ENCODE peak calls at places on chromosomes 11 and 22, in four cellular contexts. One of them, this sample, is unnamed. For H3K79me1 and H3K36me3, the result is how much of the 10 kb centered on the place peaks cover.

GRCh38 chr11:74815966-74816365 is 67.3 kb downstream of the RNF169 start:
- DNase-seq in IMR-90: no peak
- DNase-seq in neuronal stem cell: peak
- DNase-seq in mesendoderm: peak
- DNase-seq in this sample: no peak

GRCh38 chr11:19577391-19577831 is 135.2 kb upstream of the NAV2 start:
- DNase-seq in IMR-90: no peak
- DNase-seq in neuronal stem cell: no peak
- DNase-seq in mesendoderm: peak
- DNase-seq in this sample: peak

GRCh38 chr22:36184433-36185035 is 17.1 kb downstream of the APOL4 start:
- DNase-seq in IMR-90: no peak
- DNase-seq in neuronal stem cell: no peak
- DNase-seq in mesendoderm: no peak
- DNase-seq in this sample: no peak

GRCh38 chr22:41469218-41469851 is 418 bp downstream of the ACO2 start:
- DNase-seq in IMR-90: no peak
- DNase-seq in neuronal stem cell: no peak
- DNase-seq in mesendoderm: peak
- DNase-seq in this sample: no peak

GRCh38 chr11:82790723-82791487 is 57.2 kb upstream of the FAM181B start:
- DNase-seq in IMR-90: no peak
- DNase-seq in neuronal stem cell: no peak
- DNase-seq in mesendoderm: peak
- DNase-seq in this sample: no peak

GRCh38 chr11:31412946-31413345 is 43.3 kb downstream of the DNAJC24 start:
- DNase-seq in IMR-90: peak
- DNase-seq in neuronal stem cell: no peak
- DNase-seq in mesendoderm: no peak
- DNase-seq in this sample: peak

GRCh38 chr11:73221996-73222395 is 3.9 kb downstream of the P2RY2 start:
- DNase-seq in IMR-90: no peak
- DNase-seq in neuronal stem cell: no peak
- DNase-seq in mesendoderm: no peak
- DNase-seq in this sample: no peak

GRCh38 chr11:46676436-46677158 is 23.8 kb downstream of the ARHGAP1 start:
- DNase-seq in IMR-90: no peak
- DNase-seq in neuronal stem cell: no peak
- DNase-seq in mesendoderm: no peak
- DNase-seq in this sample: no peak

GRCh38 chr11:45774023-45774655 is 30.8 kb upstream of the SLC35C1 start:
- DNase-seq in IMR-90: no peak
- DNase-seq in neuronal stem cell: no peak
- DNase-seq in mesendoderm: no peak
- DNase-seq in this sample: no peak

GRCh38 chr11:7592706-7593105 is 78.9 kb downstream of the PPFIBP2 start:
- DNase-seq in IMR-90: peak
- DNase-seq in neuronal stem cell: no peak
- DNase-seq in mesendoderm: no peak
- DNase-seq in this sample: peak

GRCh38 chr11:79940165-79940564 is 499.3 kb upstream of the TENM4 start:
- DNase-seq in IMR-90: peak
- DNase-seq in neuronal stem cell: no peak
- DNase-seq in mesendoderm: peak
- DNase-seq in this sample: no peak

GRCh38 chr11:14582835-14583234 is 60.8 kb upstream of the PDE3B start:
- DNase-seq in IMR-90: no peak
- DNase-seq in neuronal stem cell: no peak
- DNase-seq in mesendoderm: no peak
- DNase-seq in this sample: no peak

GRCh38 chr11:14587203-14587602 is 56.4 kb upstream of the PDE3B start:
- DNase-seq in IMR-90: no peak
- DNase-seq in neuronal stem cell: no peak
- DNase-seq in mesendoderm: no peak
- DNase-seq in this sample: no peak

GRCh38 chr11:14584595-14584994 is 59.0 kb upstream of the PDE3B start:
- DNase-seq in IMR-90: no peak
- DNase-seq in neuronal stem cell: no peak
- DNase-seq in mesendoderm: peak
- DNase-seq in this sample: no peak

GRCh38 chr11:14583252-14584105 is 60.1 kb upstream of the PDE3B start:
- DNase-seq in IMR-90: no peak
- DNase-seq in neuronal stem cell: no peak
- DNase-seq in mesendoderm: no peak
- DNase-seq in this sample: no peak

DNA sequence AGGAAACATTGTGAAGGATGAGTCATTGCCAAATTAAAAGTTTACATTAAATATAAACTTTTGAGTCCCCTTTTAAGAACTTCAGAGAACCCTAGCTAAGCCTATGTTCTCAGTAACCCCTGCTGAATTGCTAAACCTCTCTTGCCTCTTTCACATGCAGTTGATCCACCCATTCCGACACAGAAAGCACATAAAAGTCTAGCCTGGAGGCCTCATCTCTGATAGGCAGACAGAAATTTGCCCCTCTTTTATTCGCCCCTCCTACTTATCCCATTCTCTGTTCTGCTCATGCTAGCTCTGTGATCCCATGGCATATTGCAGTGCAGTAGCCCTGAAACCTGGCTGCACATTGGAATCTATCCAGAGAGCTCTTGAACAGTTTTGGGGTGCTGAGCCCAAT is 58.2 kb upstream of the PDE3B start:
- DNase-seq in IMR-90: no peak
- DNase-seq in neuronal stem cell: no peak
- DNase-seq in mesendoderm: no peak
- DNase-seq in this sample: no peak
- H3K79me1 ChIP-seq in IMR-90: under half
- H3K79me1 ChIP-seq in neuronal stem cell: under half
- H3K79me1 ChIP-seq in mesendoderm: under half
- H3K79me1 ChIP-seq in this sample: under half

GRCh38 chr11:3120071-3120792 is 44.9 kb downstream of the OSBPL5 start:
- DNase-seq in IMR-90: no peak
- DNase-seq in neuronal stem cell: no peak
- DNase-seq in mesendoderm: no peak
- DNase-seq in this sample: no peak

GRCh38 chr11:3123316-3123715 is 41.8 kb downstream of the OSBPL5 start:
- DNase-seq in IMR-90: no peak
- DNase-seq in neuronal stem cell: no peak
- DNase-seq in mesendoderm: no peak
- DNase-seq in this sample: no peak

GRCh38 chr11:3121931-3122774 is 43.0 kb downstream of the OSBPL5 start:
- DNase-seq in IMR-90: no peak
- DNase-seq in neuronal stem cell: no peak
- DNase-seq in mesendoderm: no peak
- DNase-seq in this sample: no peak

GRCh38 chr11:3122775-3123201 is 42.3 kb downstream of the OSBPL5 start:
- DNase-seq in IMR-90: no peak
- DNase-seq in neuronal stem cell: no peak
- DNase-seq in mesendoderm: no peak
- DNase-seq in this sample: no peak

GRCh38 chr11:3121416-3121815 is 43.7 kb downstream of the OSBPL5 start:
- DNase-seq in IMR-90: no peak
- DNase-seq in neuronal stem cell: no peak
- DNase-seq in mesendoderm: no peak
- DNase-seq in this sample: no peak
- H3K36me3 ChIP-seq in IMR-90: under half
- H3K36me3 ChIP-seq in neuronal stem cell: under half
- H3K36me3 ChIP-seq in mesendoderm: under half
- H3K36me3 ChIP-seq in this sample: half or more

DNA sequence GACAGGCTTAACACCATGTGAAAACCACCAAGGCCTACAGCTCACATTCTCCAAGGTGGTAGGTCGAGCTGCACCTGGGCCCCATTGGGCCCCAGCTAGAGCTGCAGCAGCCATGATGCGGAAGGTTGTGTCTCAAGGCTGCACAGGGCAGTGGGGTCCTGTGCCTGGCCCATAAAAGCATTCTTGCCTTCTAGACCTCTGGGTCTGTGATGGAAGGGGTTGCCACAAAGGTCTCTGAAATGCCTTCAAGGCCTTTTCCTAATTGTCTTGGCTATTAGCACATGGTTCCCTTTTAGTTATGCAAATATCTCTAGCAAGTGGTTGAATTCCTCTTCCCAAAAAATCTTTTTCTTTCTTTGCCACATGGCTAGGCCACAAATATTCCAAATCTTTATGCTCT is 52.5 kb upstream of the C11orf58 start:
- DNase-seq in IMR-90: no peak
- DNase-seq in neuronal stem cell: no peak
- DNase-seq in mesendoderm: peak
- DNase-seq in this sample: no peak
- H2BK15ac ChIP-seq in IMR-90: no peak
- H2BK15ac ChIP-seq in neuronal stem cell: no peak
- H2BK15ac ChIP-seq in mesendoderm: no peak
- H2BK15ac ChIP-seq in this sample: no peak

GRCh38 chr11:118909619-118910308 is 16.0 kb downstream of the BCL9L start:
- DNase-seq in IMR-90: no peak
- DNase-seq in neuronal stem cell: no peak
- DNase-seq in mesendoderm: peak
- DNase-seq in this sample: no peak
- H3K79me1 ChIP-seq in IMR-90: under half
- H3K79me1 ChIP-seq in neuronal stem cell: under half
- H3K79me1 ChIP-seq in mesendoderm: under half
- H3K79me1 ChIP-seq in this sample: under half

GRCh38 chr22:29325785-29326315 is 10.4 kb upstream of the RASL10A start:
- DNase-seq in IMR-90: no peak
- DNase-seq in neuronal stem cell: no peak
- DNase-seq in mesendoderm: no peak
- DNase-seq in this sample: no peak
- H3K36me3 ChIP-seq in IMR-90: under half
- H3K36me3 ChIP-seq in neuronal stem cell: under half
- H3K36me3 ChIP-seq in mesendoderm: under half
- H3K36me3 ChIP-seq in this sample: under half

DNA sequence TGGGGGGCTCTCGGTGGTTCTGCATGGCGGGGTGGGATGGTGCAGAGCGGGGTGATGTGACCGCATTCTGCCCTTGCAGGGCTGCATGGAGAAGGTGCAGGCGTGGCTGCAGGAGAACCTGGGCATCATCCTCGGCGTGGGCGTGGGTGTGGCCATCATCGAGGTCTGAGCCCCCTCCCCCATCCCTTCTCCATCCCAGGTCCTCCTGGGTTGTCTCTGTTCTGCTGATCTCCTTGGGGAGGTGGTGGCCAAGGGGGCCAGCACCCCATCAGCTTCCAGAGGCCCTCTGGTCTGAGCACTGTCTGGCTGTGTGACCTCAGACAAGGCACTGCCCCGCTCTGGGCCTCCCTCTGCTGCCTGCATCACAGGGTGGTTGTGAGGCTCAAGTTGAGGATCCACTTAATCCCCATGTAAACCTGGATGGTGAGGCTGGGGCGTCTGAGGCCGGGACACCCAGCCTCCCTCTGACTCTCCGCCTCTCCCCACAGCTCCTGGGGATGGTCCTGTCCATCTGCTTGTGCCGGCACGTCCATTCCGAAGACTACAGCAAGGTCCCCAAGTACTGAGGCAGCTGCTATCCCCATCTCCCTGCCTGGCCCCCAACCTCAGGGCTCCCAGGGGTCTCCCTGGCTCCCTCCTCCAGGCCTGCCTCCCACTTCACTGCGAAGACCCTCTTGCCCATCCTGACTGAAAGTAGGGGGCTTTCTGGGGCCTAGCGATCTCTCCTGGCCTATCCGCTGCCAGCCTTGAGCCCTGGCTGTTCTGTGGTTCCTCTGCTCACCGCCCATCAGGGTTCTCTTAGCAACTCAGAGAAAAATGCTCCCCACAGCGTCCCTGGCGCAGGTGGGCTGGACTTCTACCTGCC is 53.3 kb downstream of the CD82 start:
- DNase-seq in IMR-90: no peak
- DNase-seq in neuronal stem cell: no peak
- DNase-seq in mesendoderm: no peak
- DNase-seq in this sample: no peak
- H2BK15ac ChIP-seq in IMR-90: no peak
- H2BK15ac ChIP-seq in neuronal stem cell: peak
- H2BK15ac ChIP-seq in mesendoderm: no peak
- H2BK15ac ChIP-seq in this sample: no peak

GRCh38 chr22:23218053-23218866 is 38.0 kb downstream of the BCR start:
- DNase-seq in IMR-90: no peak
- DNase-seq in neuronal stem cell: no peak
- DNase-seq in mesendoderm: no peak
- DNase-seq in this sample: no peak

GRCh38 chr22:23219787-23220484 is 39.6 kb downstream of the BCR start:
- DNase-seq in IMR-90: peak
- DNase-seq in neuronal stem cell: no peak
- DNase-seq in mesendoderm: peak
- DNase-seq in this sample: peak

GRCh38 chr22:23217171-23218052 is 37.1 kb downstream of the BCR start:
- DNase-seq in IMR-90: no peak
- DNase-seq in neuronal stem cell: no peak
- DNase-seq in mesendoderm: no peak
- DNase-seq in this sample: peak

GRCh38 chr22:23219317-23219716 is 39.0 kb downstream of the BCR start:
- DNase-seq in IMR-90: no peak
- DNase-seq in neuronal stem cell: no peak
- DNase-seq in mesendoderm: no peak
- DNase-seq in this sample: no peak

DNA sequence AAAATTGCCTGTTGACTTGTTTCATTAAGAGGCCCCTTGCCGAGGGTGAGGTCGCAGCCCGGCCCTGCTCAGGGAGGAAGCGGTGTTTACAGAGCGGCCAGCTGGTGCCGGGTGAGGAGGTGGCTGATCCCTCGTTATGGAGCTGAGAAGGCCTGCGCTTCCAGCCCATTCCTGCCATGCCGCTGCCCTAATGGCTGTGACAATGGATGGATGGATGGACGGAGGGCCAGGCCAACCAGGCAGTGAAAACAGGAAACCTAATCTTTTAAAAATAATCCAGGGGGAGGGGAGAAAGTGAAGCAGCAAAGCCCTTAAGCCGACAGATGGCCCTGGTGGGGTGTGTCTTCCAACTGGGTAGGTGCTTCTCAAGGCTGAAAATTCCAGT is 38.5 kb downstream of the BCR start:
- DNase-seq in IMR-90: peak
- DNase-seq in neuronal stem cell: no peak
- DNase-seq in mesendoderm: peak
- DNase-seq in this sample: peak
- H3K79me1 ChIP-seq in IMR-90: half or more
- H3K79me1 ChIP-seq in neuronal stem cell: under half
- H3K79me1 ChIP-seq in mesendoderm: half or more
- H3K79me1 ChIP-seq in this sample: under half

GRCh38 chr11:70145841-70146240 is 57.3 kb upstream of the FADD start:
- DNase-seq in IMR-90: no peak
- DNase-seq in neuronal stem cell: no peak
- DNase-seq in mesendoderm: no peak
- DNase-seq in this sample: no peak
- H3K36me3 ChIP-seq in IMR-90: under half
- H3K36me3 ChIP-seq in neuronal stem cell: under half
- H3K36me3 ChIP-seq in mesendoderm: under half
- H3K36me3 ChIP-seq in this sample: under half

DNA sequence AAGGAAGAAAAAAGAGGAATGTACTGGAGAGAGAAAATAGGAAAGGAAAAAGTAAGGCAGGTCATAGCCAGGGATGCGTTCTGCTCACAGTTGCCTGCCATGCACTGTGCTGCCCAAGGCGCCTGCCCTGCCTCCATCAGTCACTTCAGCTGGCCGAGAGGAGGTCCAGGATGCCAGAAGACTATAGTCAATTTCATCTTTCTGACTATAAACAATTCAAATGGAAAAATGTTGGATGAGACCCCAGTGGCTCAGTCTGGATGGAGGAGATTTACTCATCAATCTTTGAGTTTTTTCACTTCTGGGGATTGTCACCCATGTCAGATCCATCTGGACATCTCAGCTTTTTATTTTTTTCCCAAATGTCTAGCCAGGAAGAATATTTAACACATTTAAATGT is 36.7 kb upstream of the CLMP start:
- DNase-seq in IMR-90: no peak
- DNase-seq in neuronal stem cell: no peak
- DNase-seq in mesendoderm: no peak
- DNase-seq in this sample: no peak
- H2BK15ac ChIP-seq in IMR-90: peak
- H2BK15ac ChIP-seq in neuronal stem cell: no peak
- H2BK15ac ChIP-seq in mesendoderm: no peak
- H2BK15ac ChIP-seq in this sample: no peak